ENCODE peak calls at places on chromosomes 12 and 14, in nine cellular contexts. N is GM13977, P is ascending aorta, Z is cardiac fibroblast, Y is esophagus squamous epithelium, F is glutamatergic neuron, T is A549, A is adrenal gland, M is uterus. V is an unnamed sample.

GRCh38 chr12:127625372-127625771 is 641.6 kb upstream of the TMEM132C start:
- DNase-seq in Y (no peak), F (no peak), N (no peak), T (no peak), Z (no peak), M (no peak), A (no peak), P (no peak), V (no peak)

GRCh38 chr14:77979666-77980351 is 179.9 kb downstream of the ADCK1 start:
- DNase-seq in A (no peak), F (no peak), Z (no peak), M (no peak), Y (no peak), T (peak; percentile 12), N (no peak), P (peak; percentile 30), V (no peak)

GRCh38 chr12:74685385-74685784 is 147.8 kb downstream of the ATXN7L3B start:
- DNase-seq in M (no peak), A (no peak), Y (no peak), N (no peak), P (no peak), F (no peak), T (no peak), Z (no peak), V (no peak)

GRCh38 chr14:65772901-65773574 is 360.5 kb downstream of the FUT8 start:
- DNase-seq in Y (no peak), P (no peak), F (no peak), T (no peak), N (no peak), M (no peak), A (no peak), Z (peak; percentile 16), V (no peak)

GRCh38 chr14:61191751-61192150 is 89.4 kb downstream of the TMEM30B start:
- DNase-seq in Y (no peak), M (no peak), P (no peak), T (no peak), Z (no peak), F (no peak), N (no peak), A (no peak), V (no peak)

GRCh38 chr14:64554551-64554950 is 4.8 kb downstream of the PPP1R36 start:
- DNase-seq in A (no peak), N (no peak), T (no peak), Y (no peak), Z (no peak), M (no peak), F (no peak), P (no peak), V (no peak)

GRCh38 chr12:50636505-50636904 is 127.4 kb upstream of the ATF1 start:
- DNase-seq in P (no peak), N (no peak), F (no peak), T (no peak), A (no peak), Z (no peak), Y (no peak), M (no peak), V (no peak)

GRCh38 chr12:108560752-108561719 is at the start of gene SART3:
- DNase-seq in P (peak; percentile 82), F (peak; percentile 82), T (peak; percentile 93), A (peak; percentile 77), M (peak; percentile 72), Y (no peak), Z (peak; percentile 89), N (peak; percentile 83), V (peak; percentile 75)

GRCh38 chr12:53746592-53747491 is 4.9 kb downstream of the CISTR start:
- DNase-seq in T (peak; percentile 91), M (peak; percentile 94), F (peak; percentile 95), Y (peak; percentile 46), P (peak; percentile 94), A (peak; percentile 91), Z (peak; percentile 95), N (peak; percentile 87), V (peak; percentile 95)

GRCh38 chr14:100440207-100440631 is 117.1 kb downstream of the SLC25A47 start:
- DNase-seq in Y (no peak), N (peak; percentile 62), Z (peak; percentile 71), A (peak; percentile 72), P (no peak), M (peak; percentile 79), F (peak; percentile 68), T (peak; percentile 81), V (peak; percentile 77)

GRCh38 chr12:62256408-62257079 is 3.7 kb upstream of the USP15 start:
- DNase-seq in Y (no peak), M (no peak), N (no peak), P (no peak), T (no peak), F (no peak), A (peak; percentile 52), Z (peak; percentile 55), V (no peak)

GRCh38 chr14:69246331-69246730 is 13.6 kb upstream of the GALNT16 start:
- DNase-seq in N (no peak), T (no peak), M (no peak), Z (no peak), Y (no peak), A (no peak), F (peak; percentile 69), P (no peak), V (no peak)

GRCh38 chr14:69252851-69253250 is 7.1 kb upstream of the GALNT16 start:
- DNase-seq in M (no peak), T (no peak), Z (no peak), N (no peak), Y (no peak), F (no peak), P (no peak), A (no peak), V (no peak)

GRCh38 chr14:69244946-69245345 is 15.0 kb upstream of the GALNT16 start:
- DNase-seq in Y (no peak), Z (no peak), P (peak; percentile 13), T (no peak), F (no peak), M (no peak), A (peak; percentile 30), N (no peak), V (no peak)

GRCh38 chr14:69249603-69250002 is 10.4 kb upstream of the GALNT16 start:
- DNase-seq in T (no peak), P (no peak), Y (no peak), A (no peak), M (no peak), N (no peak), F (peak; percentile 52), Z (no peak), V (no peak)

GRCh38 chr14:69247691-69248440 is 12.1 kb upstream of the GALNT16 start:
- DNase-seq in P (peak; percentile 78), N (no peak), Z (peak; percentile 83), Y (no peak), T (no peak), M (peak; percentile 87), F (no peak), A (peak; percentile 72), V (no peak)
- TF ChIP-seq CTCF in P (no peak), N (no peak), Z (peak; percentile 41), Y (no peak), T (no peak), M (peak; percentile 38), F (peak; percentile 77), A (peak; percentile 28), V (peak; percentile 29)

GRCh38 chr14:21721504-21721903 is 47.9 kb upstream of the OR4E1 start:
- DNase-seq in N (no peak), F (no peak), P (no peak), Y (no peak), M (no peak), T (no peak), A (no peak), Z (no peak), V (no peak)

GRCh38 chr14:21724115-21724973 is 50.7 kb upstream of the OR4E1 start:
- DNase-seq in N (no peak), Z (no peak), A (no peak), P (no peak), F (no peak), T (no peak), M (no peak), Y (no peak), V (no peak)

GRCh38 chr14:21719841-21720240 is 46.2 kb upstream of the OR4E1 start:
- DNase-seq in T (no peak), M (no peak), Y (no peak), Z (no peak), F (no peak), A (no peak), N (no peak), P (no peak), V (no peak)

DNA sequence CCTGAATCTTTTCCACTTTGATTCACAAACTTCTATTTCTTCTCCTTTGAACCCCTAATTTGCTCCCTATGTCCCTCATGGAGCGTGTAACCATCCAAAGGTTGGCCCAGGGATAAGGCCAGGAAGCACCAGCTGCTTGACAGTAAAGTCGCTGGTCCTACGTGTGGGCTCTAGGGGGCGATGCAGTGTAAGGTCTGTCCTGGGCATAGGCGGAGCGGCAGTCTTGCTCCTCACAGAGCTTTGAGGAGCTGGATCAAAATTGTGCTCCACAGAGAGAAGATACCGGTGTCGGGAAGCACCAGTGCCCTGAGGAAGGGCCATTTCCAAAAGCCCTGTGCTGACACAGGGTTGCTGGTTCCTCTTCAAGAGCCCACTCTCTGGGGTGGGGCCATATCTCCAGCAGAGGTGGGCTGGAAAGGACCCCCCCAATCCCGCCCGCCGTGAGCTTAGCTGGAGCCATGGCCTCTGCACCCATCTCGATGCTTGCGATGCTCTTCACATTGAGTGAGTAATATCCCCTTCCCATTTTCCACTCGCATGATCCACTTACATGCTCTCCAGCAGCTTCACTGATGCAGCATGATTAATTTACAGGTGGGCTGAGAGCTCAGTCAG is 49.9 kb upstream of the OR4E1 start:
- DNase-seq in M (no peak), Y (no peak), N (peak; percentile 7), A (no peak), Z (no peak), P (no peak), F (peak; percentile 73), T (peak; percentile 41), V (no peak)
- TF ChIP-seq CTCF in M (no peak), Y (no peak), N (peak; percentile 34), A (no peak), Z (peak; percentile 16), P (no peak), F (peak; percentile 63), T (peak; percentile 5), V (no peak)

GRCh38 chr14:37198273-37198598 is 499 bp downstream of the MIPOL1 start:
- DNase-seq in P (no peak), N (no peak), F (no peak), T (no peak), A (no peak), Z (no peak), Y (no peak), M (no peak), V (no peak)
- TF ChIP-seq CTCF in P (no peak), N (no peak), F (no peak), T (no peak), A (peak; percentile 0), Z (no peak), Y (no peak), M (no peak), V (no peak)

DNA sequence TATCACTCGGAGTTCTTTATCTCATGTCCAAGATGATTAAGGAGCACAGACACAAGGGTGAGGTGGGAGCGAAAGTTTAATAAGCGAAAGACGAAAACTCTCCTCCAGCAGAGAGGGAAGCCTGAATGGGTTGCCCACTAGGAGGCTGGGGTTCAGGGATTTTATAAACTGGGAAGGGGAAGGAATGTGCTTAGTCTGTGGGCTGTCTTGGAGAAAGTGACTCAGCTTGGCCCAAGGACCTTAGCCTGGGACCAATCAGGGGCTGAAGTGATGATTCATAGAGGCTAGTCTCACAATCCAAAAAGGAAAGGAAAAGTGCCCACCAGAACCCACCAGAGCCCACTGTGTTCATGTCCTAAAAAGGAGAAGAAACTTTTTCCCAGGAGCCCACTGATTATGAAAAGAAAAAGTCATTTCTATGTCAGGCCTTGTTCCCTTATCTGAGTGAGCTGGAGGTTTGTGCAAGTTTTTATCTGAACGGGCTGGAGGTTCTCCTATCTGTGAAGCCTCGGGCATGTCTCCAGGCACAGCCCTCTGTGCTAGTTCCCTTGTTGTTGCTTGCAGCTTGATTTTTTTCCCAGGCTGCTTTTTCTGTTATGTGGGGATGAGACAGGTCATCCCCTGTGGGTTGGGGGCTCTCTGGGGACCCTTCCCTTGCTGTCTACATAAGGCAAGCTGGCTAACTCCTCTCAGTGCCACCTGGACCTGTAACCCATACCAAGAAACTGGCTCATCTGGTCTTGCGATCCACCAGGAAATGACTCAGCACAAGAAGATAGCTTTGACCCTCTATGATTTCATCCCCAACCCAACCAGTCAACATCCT is 8.3 kb upstream of the GOLGA5 start:
- DNase-seq in Y (no peak), N (no peak), Z (peak; percentile 93), P (peak; percentile 68), A (peak; percentile 79), F (no peak), T (peak; percentile 45), M (peak; percentile 57), V (peak; percentile 55)
- TF ChIP-seq CTCF in Y (no peak), N (no peak), Z (no peak), P (no peak), A (peak; percentile 25), F (no peak), T (no peak), M (no peak), V (no peak)

V was measured in stomach.